ENCODE peak calls at places on chromosomes 4 and X, in seven cellular contexts. M is CD8-positive, alpha-beta T cell; I is fibroblast of the aortic adventitia; U is GM23338; A is AG10803; K is hepatocyte; N is psoas muscle. O is an unnamed sample.

GRCh38 chrX:48854898-48855297 is 19.5 kb upstream of the PCSK1N start:
- DNase-seq in K (no peak), N (no peak), U (peak), M (no peak), I (peak), A (peak), O (no peak)

GRCh38 chrX:76202471-76202870 is 29.6 kb downstream of the PBDC1 start:
- DNase-seq in M (no peak), A (no peak), U (no peak), I (no peak), K (no peak), N (no peak), O (no peak)

GRCh38 chrX:7972586-7972985 is 45.4 kb upstream of the PNPLA4 start:
- DNase-seq in A (no peak), M (no peak), I (no peak), N (no peak), U (no peak), K (no peak), O (no peak)

GRCh38 chrX:132490086-132490419 is 1.2 kb upstream of the MBNL3 start:
- DNase-seq in K (no peak), U (no peak), M (no peak), I (no peak), N (no peak), A (no peak), O (no peak)

GRCh38 chrX:87878926-87879325 is 361.3 kb downstream of the KLHL4 start:
- DNase-seq in U (no peak), I (no peak), M (no peak), A (no peak), K (no peak), N (no peak), O (no peak)

GRCh38 chr4:89249313-89249712 is 58.3 kb downstream of the GPRIN3 start:
- DNase-seq in M (no peak), I (no peak), K (no peak), N (no peak), U (no peak), A (no peak), O (no peak)

GRCh38 chrX:53239474-53239873 is 14.5 kb upstream of the KDM5C start:
- DNase-seq in U (peak), N (no peak), K (no peak), M (peak), I (no peak), A (no peak), O (no peak)

GRCh38 chr4:53490161-53490915 is 100.9 kb downstream of the LNX1 start:
- DNase-seq in U (no peak), M (no peak), N (no peak), I (peak), A (peak), K (peak), O (no peak)

GRCh38 chr4:75327804-75328512 is 186.2 kb downstream of the RCHY1 start:
- DNase-seq in K (peak), I (no peak), N (no peak), A (no peak), U (no peak), M (no peak), O (no peak)

GRCh38 chr4:8117278-8117682 is 41.3 kb downstream of the ABLIM2 start:
- DNase-seq in U (peak), M (no peak), N (peak), A (peak), K (peak), I (no peak), O (no peak)

GRCh38 chr4:130257271-130257670 is 1161.3 kb downstream of the C4orf33 start:
- DNase-seq in K (no peak), A (peak), U (no peak), I (peak), M (no peak), N (no peak), O (no peak)

GRCh38 chr4:161419822-161420221 is 744.0 kb downstream of the FSTL5 start:
- DNase-seq in K (peak), A (no peak), U (peak), M (no peak), N (no peak), I (no peak), O (no peak)

GRCh38 chr4:1939664-1940509 is 68.7 kb downstream of the NSD2 start:
- DNase-seq in I (peak), K (no peak), N (no peak), A (peak), U (no peak), M (no peak), O (no peak)

GRCh38 chr4:26275261-26275660 is 45.6 kb upstream of the RBPJ start:
- DNase-seq in N (no peak), A (no peak), U (no peak), M (no peak), I (no peak), K (no peak), O (no peak)

GRCh38 chrX:68299923-68300322 is 133.4 kb downstream of the OPHN1 start:
- DNase-seq in A (peak), K (no peak), I (peak), N (no peak), U (no peak), M (no peak), O (no peak)

GRCh38 chrX:38124000-38124399 is 96.7 kb downstream of the SRPX start:
- DNase-seq in N (no peak), I (no peak), M (no peak), A (no peak), U (peak), K (no peak), O (no peak)

GRCh38 chr4:6475492-6476020 is 3.1 kb upstream of the PPP2R2C start:
- DNase-seq in K (no peak), M (no peak), A (no peak), N (no peak), U (no peak), I (no peak), O (no peak)

GRCh38 chr4:99404595-99405287 is 30.4 kb downstream of the ADH7 start:
- DNase-seq in A (peak), N (peak), M (no peak), I (peak), U (peak), K (no peak), O (no peak)

GRCh38 chr4:1618438-1618837 is 65.7 kb downstream of the FAM53A start:
- DNase-seq in M (no peak), A (no peak), N (no peak), U (no peak), I (no peak), K (no peak), O (no peak)

GRCh38 chr4:161188578-161188977 is 975.2 kb downstream of the FSTL5 start:
- DNase-seq in N (no peak), U (peak), K (no peak), M (no peak), I (no peak), A (no peak), O (no peak)

GRCh38 chrX:121356139-121356849 is 308.9 kb downstream of the GLUD2 start:
- DNase-seq in I (no peak), M (no peak), U (no peak), A (no peak), K (no peak), N (no peak), O (no peak)

GRCh38 chr4:183161630-183162029 is 62.6 kb downstream of the WWC2 start:
- DNase-seq in M (no peak), N (no peak), A (no peak), U (no peak), K (no peak), I (no peak), O (no peak)

GRCh38 chr4:125313497-125313896 is 1.3 kb upstream of the FAT4 start:
- DNase-seq in U (peak), M (no peak), I (peak), K (peak), A (peak), N (no peak), O (no peak)

GRCh38 chr4:9825049-9825448 is 43.6 kb downstream of the DRD5 start:
- DNase-seq in U (no peak), I (no peak), M (no peak), A (no peak), K (no peak), N (no peak), O (no peak)

GRCh38 chr4:108529984-108530901 is 90.1 kb upstream of the RPL34 start:
- DNase-seq in A (no peak), M (no peak), U (no peak), K (no peak), N (no peak), I (no peak), O (no peak)

GRCh38 chrX:47540754-47541538 is 20.1 kb upstream of the ARAF start:
- DNase-seq in K (peak), N (peak), U (peak), M (no peak), I (peak), A (peak), O (no peak)

GRCh38 chr4:16686195-16686594 is 212.2 kb downstream of the LDB2 start:
- DNase-seq in K (no peak), I (peak), U (no peak), N (no peak), A (peak), M (no peak), O (no peak)

GRCh38 chrX:80578518-80579105 is 158.4 kb downstream of the TENT5D start:
- DNase-seq in U (peak), N (no peak), I (peak), M (no peak), K (peak), A (peak), O (no peak)

GRCh38 chr4:1628892-1629703 is 55.0 kb downstream of the FAM53A start:
- DNase-seq in N (peak), I (peak), K (peak), M (peak), A (peak), U (peak), O (peak)

GRCh38 chr4:100289530-100289888 is 99.2 kb upstream of the DDIT4L start:
- DNase-seq in I (peak), U (peak), A (peak), K (no peak), N (no peak), M (no peak), O (no peak)

GRCh38 chr4:156194896-156195295 is 241.2 kb upstream of the CTSO start:
- DNase-seq in K (no peak), I (no peak), N (no peak), U (no peak), M (no peak), A (no peak), O (no peak)

GRCh38 chr4:152110780-152111179 is 350.0 kb upstream of the GATB start:
- DNase-seq in I (no peak), M (no peak), U (no peak), K (no peak), A (no peak), N (no peak), O (no peak)
- TF ChIP-seq CTCF in I (no peak), M (no peak), U (no peak), K (no peak), A (no peak), N (no peak), O (no peak)

GRCh38 chr4:14022428-14022827 is 394.9 kb upstream of the BOD1L1 start:
- DNase-seq in A (peak), K (no peak), N (no peak), I (peak), M (no peak), U (no peak), O (no peak)

GRCh38 chr4:14023901-14024300 is 396.4 kb upstream of the BOD1L1 start:
- DNase-seq in M (no peak), A (no peak), K (no peak), U (no peak), I (no peak), N (no peak), O (no peak)

GRCh38 chr4:14025891-14026290 is 398.4 kb upstream of the BOD1L1 start:
- DNase-seq in K (no peak), N (no peak), I (no peak), M (no peak), A (no peak), U (no peak), O (no peak)

GRCh38 chr4:14025093-14025492 is 397.6 kb upstream of the BOD1L1 start:
- DNase-seq in U (no peak), K (no peak), I (peak), N (no peak), M (no peak), A (no peak), O (no peak)

DNA sequence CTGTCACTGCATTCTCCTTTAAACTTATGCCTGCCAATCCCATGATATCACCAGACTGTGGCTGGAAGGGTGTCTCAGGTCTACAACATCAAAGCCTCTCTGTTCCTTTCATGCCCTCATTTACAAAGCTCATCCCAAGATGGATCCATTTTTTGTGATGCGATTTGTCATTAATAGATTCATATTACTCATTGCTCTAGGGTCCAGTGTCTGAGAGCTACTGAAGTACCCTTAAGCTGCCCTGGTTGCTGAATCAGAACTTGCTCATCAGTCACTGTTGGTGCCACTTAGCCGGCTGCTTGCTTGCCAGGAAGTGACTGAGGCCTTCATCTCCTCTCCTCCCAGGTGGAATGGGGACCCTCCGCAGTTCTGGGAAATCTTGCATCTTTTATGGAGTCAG is 395.5 kb upstream of the BOD1L1 start:
- DNase-seq in A (no peak), K (no peak), N (no peak), I (peak), U (no peak), M (no peak), O (no peak)
- TF ChIP-seq CTCF in A (no peak), K (no peak), N (no peak), I (no peak), U (no peak), M (no peak), O (no peak)

GRCh38 chr4:48906283-48907173 is at the start of gene OCIAD2:
- DNase-seq in M (peak), I (no peak), N (peak), K (peak), A (peak), U (peak), O (peak)
- TF ChIP-seq CTCF in M (peak), I (no peak), N (peak), K (peak), A (no peak), U (peak), O (no peak)

DNA sequence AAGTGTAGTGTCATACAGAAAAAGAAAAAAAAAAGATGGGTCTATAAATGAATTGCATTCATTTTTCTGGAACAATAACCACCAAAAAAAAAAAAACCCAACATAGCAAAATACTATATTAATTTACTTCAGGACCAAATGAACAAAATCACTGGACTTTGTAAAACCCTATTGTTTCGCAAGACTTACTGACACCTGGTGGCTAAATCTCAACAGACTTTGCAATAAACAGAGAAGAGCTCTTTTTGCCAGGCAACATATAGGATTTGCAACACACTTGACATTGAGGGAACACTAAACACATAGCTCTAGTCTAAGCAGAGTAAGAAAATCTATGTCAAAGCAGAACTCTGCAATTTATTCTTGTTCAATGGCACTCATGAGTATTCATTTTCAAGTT is 990.2 kb downstream of the STPG2 start:
- DNase-seq in N (no peak), K (peak), A (no peak), M (no peak), U (peak), I (no peak), O (no peak)
- TF ChIP-seq CTCF in N (no peak), K (peak), A (no peak), M (no peak), U (peak), I (no peak), O (no peak)

GRCh38 chr4:3434891-3435683 is 6.7 kb upstream of the HGFAC start:
- DNase-seq in A (no peak), U (peak), M (no peak), K (no peak), I (no peak), N (peak), O (no peak)
- TF ChIP-seq CTCF in A (no peak), U (peak), M (no peak), K (peak), I (no peak), N (no peak), O (no peak)

DNA sequence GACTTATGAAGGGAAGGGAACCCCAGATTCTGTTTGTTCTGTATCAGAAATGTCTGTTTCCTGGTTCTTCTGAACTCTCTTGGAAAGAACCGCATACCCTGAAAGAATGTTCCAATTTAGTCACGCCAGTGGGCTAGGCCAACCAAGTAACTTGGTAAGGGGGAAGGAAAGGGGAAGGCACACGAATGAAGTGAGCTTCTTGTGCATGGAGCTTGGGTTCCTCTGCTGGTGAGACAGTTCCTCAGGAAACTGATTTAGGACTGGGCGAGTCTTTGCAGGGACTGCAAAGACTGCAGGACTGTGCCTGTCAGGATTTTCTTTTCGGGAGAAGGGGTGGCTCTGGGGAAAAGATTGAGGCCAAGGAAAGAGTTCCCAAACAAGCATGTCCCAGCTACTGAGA is 35.6 kb downstream of the FRMPD3 start:
- DNase-seq in M (no peak), N (no peak), U (no peak), A (peak), K (no peak), I (peak), O (no peak)
- TF ChIP-seq CTCF in M (no peak), N (no peak), U (peak), A (peak), K (no peak), I (peak), O (no peak)

DNA sequence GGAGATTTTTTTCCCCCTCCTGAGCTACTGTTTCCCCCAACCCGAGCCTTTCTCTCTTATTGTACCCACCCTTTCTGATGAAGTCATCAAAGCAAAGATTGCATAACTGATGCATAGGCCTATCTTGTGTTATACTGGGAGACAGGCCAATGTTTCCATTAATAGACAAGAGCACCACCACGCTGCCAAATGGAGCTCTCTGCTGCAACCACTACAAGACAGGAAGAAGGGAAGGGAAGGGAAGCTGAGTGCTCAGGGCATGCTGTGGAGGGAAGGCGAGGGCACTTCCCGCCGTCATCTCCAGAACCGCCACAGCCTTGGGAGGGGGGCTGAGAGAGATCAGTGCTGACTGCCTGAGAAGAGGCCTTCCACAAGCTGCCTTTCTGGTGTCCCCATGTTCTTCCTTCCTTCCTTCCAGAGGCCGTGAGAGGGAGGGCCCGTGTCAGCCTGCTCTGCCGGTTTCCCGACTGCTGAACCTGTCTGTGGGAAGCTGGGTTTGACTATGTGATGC is 75.0 kb downstream of the MGST2 start:
- DNase-seq in I (peak), K (peak), A (peak), M (no peak), N (peak), U (no peak), O (no peak)
- TF ChIP-seq CTCF in I (peak), K (peak), A (peak), M (no peak), N (peak), U (no peak), O (no peak)

DNA sequence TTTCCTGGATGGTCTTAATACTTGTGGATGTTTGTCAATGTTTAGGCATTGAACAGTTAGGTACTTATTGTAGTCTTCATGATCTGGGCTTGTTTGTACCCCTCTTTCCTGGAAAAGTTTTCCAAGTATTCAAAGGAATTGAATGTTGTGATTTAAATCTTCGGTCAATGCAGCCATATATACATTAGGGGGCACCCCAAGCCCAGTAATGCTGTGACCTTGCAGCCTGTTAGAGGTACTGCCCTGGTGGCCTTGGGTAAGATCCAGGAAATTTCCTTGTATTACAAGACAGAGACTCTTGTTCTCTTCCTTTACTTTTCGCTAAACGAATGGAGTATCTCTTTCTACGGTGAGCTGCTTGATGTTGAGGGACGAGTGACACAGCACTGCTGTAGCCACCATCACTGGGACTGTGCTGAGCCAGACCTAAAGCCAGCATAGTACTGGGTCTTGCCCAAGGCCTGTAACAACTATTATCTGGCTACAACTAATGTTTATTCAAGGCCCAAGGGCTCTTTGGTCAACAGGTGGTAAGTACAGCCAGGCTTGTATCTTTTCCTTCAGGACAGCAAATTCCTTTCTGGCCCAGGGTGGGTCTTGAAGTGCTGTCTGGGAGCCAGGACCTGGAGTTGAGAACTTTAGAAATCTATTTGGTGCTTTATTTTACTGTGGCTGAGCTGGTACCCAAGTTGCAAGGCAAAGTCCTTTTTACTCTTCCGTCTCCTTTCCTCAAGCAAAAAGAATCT is 118.3 kb upstream of the ATOH1 start:
- DNase-seq in I (no peak), K (peak), M (no peak), U (peak), N (no peak), A (no peak), O (no peak)
- TF ChIP-seq CTCF in I (no peak), K (peak), M (no peak), U (peak), N (peak), A (no peak), O (no peak)

GRCh38 chr4:23969635-23970034 is 79.8 kb upstream of the PPARGC1A start:
- DNase-seq in K (no peak), A (peak), I (no peak), M (no peak), U (no peak), N (no peak), O (no peak)
- TF ChIP-seq CTCF in K (no peak), A (no peak), I (no peak), M (no peak), U (no peak), N (no peak), O (no peak)